ENCODE peak calls at places on chromosomes 6 and 20, in five cellular contexts. C, H, R, Y and I are unnamed samples.
A peak's percentile ranks its signal among the peaks of the same experiment; 100 is the strongest.

GRCh38 chr20:64083380-64084208 is 604 bp downstream of the LKAAEAR1 start:
- DNase-seq in R (peak; percentile 75), Y (peak; percentile 84), H (peak; percentile 45), C (no peak), I (peak; percentile 68)

GRCh38 chr20:21371193-21371592 is 26.1 kb downstream of the NKX2-4 start:
- DNase-seq in C (no peak), H (no peak), Y (no peak), R (no peak), I (no peak)

GRCh38 chr6:125219451-125219942 is 65.9 kb downstream of the TPD52L1 start:
- DNase-seq in R (no peak), Y (no peak), C (no peak), H (no peak), I (no peak)

GRCh38 chr6:135938588-135939215 is 87.2 kb downstream of the PDE7B start:
- DNase-seq in H (peak; percentile 35), Y (no peak), C (peak; percentile 28), R (no peak), I (no peak)

GRCh38 chr6:31878761-31879542 is at the start of gene SLC44A4:
- DNase-seq in C (no peak), Y (no peak), R (no peak), H (no peak), I (no peak)

GRCh38 chr6:164409309-164410009 is 899.9 kb downstream of the C6orf118 start:
- DNase-seq in C (no peak), H (no peak), Y (no peak), R (no peak), I (no peak)

GRCh38 chr6:113540491-113540890 is 316.7 kb upstream of the MARCKS start:
- DNase-seq in C (no peak), R (no peak), H (no peak), Y (no peak), I (no peak)

GRCh38 chr20:35302421-35303335 is 10.5 kb upstream of the FAM83C start:
- DNase-seq in C (no peak), R (no peak), H (no peak), Y (no peak), I (no peak)

GRCh38 chr6:156167289-156168076 is 609.7 kb upstream of the ARID1B start:
- DNase-seq in C (peak; percentile 25), R (no peak), H (no peak), Y (no peak), I (no peak)

GRCh38 chr20:19022118-19022575 is 190.3 kb upstream of the SLC24A3 start:
- DNase-seq in Y (no peak), C (no peak), R (no peak), H (no peak), I (no peak)

GRCh38 chr6:39189915-39190544 is 39.2 kb downstream of the KCNK5 start:
- DNase-seq in R (peak; percentile 34), H (no peak), Y (peak; percentile 15), C (peak; percentile 48), I (no peak)

GRCh38 chr20:19609642-19610223 is 148.3 kb upstream of the RIN2 start:
- DNase-seq in R (no peak), Y (no peak), H (no peak), C (no peak), I (no peak)

GRCh38 chr6:36860126-36860525 is 14.5 kb downstream of the PPIL1 start:
- DNase-seq in Y (no peak), C (no peak), H (no peak), R (no peak), I (no peak)

GRCh38 chr20:22590662-22591061 is 6.3 kb upstream of the FOXA2 start:
- DNase-seq in Y (no peak), R (no peak), C (no peak), H (no peak), I (no peak)

GRCh38 chr6:138162104-138162946 is 586 bp downstream of the ARFGEF3 start:
- DNase-seq in R (peak; percentile 15), Y (no peak), C (no peak), H (no peak), I (no peak)

GRCh38 chr6:32186496-32186840 is 2.4 kb upstream of the AGER start:
- DNase-seq in Y (no peak), R (no peak), C (no peak), H (no peak), I (no peak)

GRCh38 chr20:3930265-3931206 is 41.3 kb downstream of the PANK2 start:
- DNase-seq in H (no peak), Y (no peak), C (no peak), R (no peak), I (no peak)

GRCh38 chr6:135475292-135475886 is 22.2 kb downstream of the AHI1 start:
- DNase-seq in Y (no peak), C (no peak), R (no peak), H (no peak), I (no peak)

GRCh38 chr6:71291991-71292390 is 3.4 kb downstream of the OGFRL1 start:
- DNase-seq in R (no peak), Y (no peak), H (no peak), C (no peak), I (no peak)

GRCh38 chr6:106530026-106530425 is 99.3 kb downstream of the RTN4IP1 start:
- DNase-seq in H (no peak), Y (no peak), C (no peak), R (no peak), I (no peak)

GRCh38 chr20:32191873-32192272 is 15.7 kb downstream of the PLAGL2 start:
- DNase-seq in Y (no peak), C (no peak), R (no peak), H (no peak), I (no peak)

GRCh38 chr6:75210885-75211739 is 5.3 kb upstream of the COL12A1 start:
- DNase-seq in R (no peak), Y (peak; percentile 50), C (peak; percentile 57), H (no peak), I (no peak)

GRCh38 chr6:15253107-15254073 is 7.5 kb downstream of the JARID2 start:
- DNase-seq in R (no peak), C (no peak), H (no peak), Y (no peak), I (no peak)

GRCh38 chr20:44720617-44720993 is 5.4 kb downstream of the CCN5 start:
- DNase-seq in R (no peak), C (peak; percentile 77), Y (no peak), H (no peak), I (no peak)

GRCh38 chr20:56665806-56666205 is 36.7 kb downstream of the TFAP2C start:
- DNase-seq in R (no peak), H (no peak), Y (no peak), C (no peak), I (no peak)

GRCh38 chr6:30641048-30641447 is 5.9 kb upstream of the C6orf136 start:
- DNase-seq in C (no peak), R (no peak), Y (peak; percentile 22), H (no peak), I (no peak)

GRCh38 chr6:133047065-133047665 is 194.0 kb upstream of the EYA4 start:
- DNase-seq in C (no peak), R (no peak), H (no peak), Y (no peak), I (no peak)

GRCh38 chr6:31483392-31483791 is 14.6 kb upstream of the MICB start:
- DNase-seq in C (no peak), Y (no peak), H (no peak), R (no peak), I (no peak)

DNA sequence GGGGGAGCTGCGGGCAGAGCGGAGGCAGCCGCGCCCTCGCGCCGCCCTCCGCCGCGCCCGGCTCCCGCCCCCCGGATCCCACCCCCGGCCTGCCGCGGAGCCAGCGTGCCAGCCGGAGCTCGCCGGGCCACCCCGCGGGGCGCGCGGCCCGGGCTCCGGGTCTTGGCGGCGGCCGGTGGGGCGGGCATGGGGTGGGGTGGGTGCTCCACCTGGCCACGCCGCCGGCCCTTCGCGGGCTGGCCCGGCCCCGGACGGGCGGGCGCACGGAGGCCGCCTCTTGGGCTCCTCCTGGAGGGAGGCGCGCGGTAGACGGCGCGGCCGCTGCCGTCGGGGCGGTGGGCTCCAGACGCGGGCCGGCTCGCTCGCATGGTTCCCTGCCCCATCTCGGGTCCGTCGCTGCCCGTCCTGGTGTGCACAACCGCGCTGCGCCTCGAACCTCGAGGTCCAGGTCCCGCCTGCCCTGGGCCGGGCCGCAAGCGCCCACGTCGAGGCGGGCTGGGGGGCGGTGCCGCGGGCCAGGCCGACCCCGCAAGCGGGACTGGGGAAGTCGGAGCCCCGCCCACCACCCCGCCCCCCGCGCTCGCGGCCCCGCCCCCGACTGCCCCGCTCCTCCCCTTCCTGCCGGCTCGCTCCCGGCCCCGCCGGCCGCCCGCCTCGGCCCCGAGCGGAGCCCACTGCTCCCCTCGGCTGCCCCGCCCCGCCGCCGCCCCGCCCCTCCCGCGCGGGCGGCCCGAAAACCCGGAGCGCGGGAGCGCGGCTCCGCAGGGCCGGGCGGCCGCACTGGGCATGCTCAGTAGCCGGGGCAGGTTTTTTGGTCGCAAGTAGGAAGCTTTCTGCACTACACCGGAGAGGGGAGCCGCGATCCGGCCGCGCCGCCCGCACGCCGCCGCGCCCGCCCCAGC is at the start of gene CDYL:
- DNase-seq in H (peak; percentile 89), Y (peak; percentile 76), R (peak; percentile 82), C (peak; percentile 77), I (peak; percentile 92)
- TF ChIP-seq CTCF in H (peak; percentile 38), Y (no peak), R (peak; percentile 44), C (peak; percentile 32), I (no peak)

GRCh38 chr6:35258858-35259193 is 709 bp upstream of the ZNF76 start:
- DNase-seq in C (peak; percentile 33), Y (no peak), R (peak; percentile 22), H (no peak), I (peak; percentile 42)
- TF ChIP-seq CTCF in C (no peak), Y (no peak), R (peak; percentile 25), H (no peak), I (no peak)

GRCh38 chr6:44110005-44110681 is 17.1 kb downstream of the MRPL14 start:
- DNase-seq in Y (no peak), R (no peak), C (no peak), H (no peak), I (no peak)

GRCh38 chr6:44111434-44112417 is 15.5 kb downstream of the MRPL14 start:
- DNase-seq in C (no peak), R (no peak), H (no peak), Y (no peak), I (no peak)

GRCh38 chr6:44110966-44111365 is 16.3 kb downstream of the MRPL14 start:
- DNase-seq in C (no peak), R (no peak), H (no peak), Y (no peak), I (no peak)

GRCh38 chr6:44115866-44116265 is 11.4 kb downstream of the MRPL14 start:
- DNase-seq in Y (no peak), H (no peak), R (no peak), C (no peak), I (no peak)

GRCh38 chr6:44113396-44113795 is 13.9 kb downstream of the MRPL14 start:
- DNase-seq in C (no peak), R (no peak), Y (no peak), H (no peak), I (no peak)
- TF ChIP-seq CTCF in C (no peak), R (peak; percentile 41), Y (peak; percentile 33), H (no peak), I (peak; percentile 23)

DNA sequence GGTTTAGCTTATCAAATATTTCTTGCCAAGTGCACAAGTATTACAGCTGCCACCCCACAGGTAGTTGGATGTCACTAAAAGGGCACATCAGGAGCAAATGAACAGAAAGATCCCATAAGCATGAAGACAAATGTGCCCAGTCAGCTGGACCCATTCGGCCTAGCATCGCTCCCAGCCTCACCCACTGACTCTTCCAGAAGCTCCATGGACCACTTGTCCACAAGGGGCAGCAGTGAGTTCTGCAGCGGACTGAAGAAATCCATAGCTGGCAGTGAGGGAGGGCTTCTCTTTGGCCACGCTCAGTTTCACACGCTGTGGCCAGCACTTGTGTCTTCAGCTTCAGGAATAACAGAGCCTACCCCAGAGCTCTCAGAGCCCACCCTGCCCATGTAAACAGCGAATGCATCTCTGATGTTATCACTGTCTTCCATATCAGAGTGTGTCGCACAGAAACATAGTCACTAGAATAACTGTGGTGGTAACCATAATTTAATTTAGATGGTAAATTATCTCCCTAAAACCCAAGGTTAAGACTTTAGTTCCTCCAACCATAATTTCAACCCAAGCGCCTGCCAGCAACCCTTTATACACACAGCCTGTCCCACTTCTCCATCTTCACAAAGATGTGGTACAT is 15.8 kb downstream of the CGA start:
- DNase-seq in R (peak; percentile 57), Y (peak; percentile 61), H (peak; percentile 53), C (peak; percentile 52), I (peak; percentile 65)
- TF ChIP-seq CTCF in R (peak; percentile 92), Y (peak; percentile 85), H (peak; percentile 47), C (peak; percentile 70), I (peak; percentile 78)